ENCODE peak calls at places on chromosome 12, in five cellular contexts. One of them, this sample, is unnamed.

GRCh38 chr12:115000038-115000437 is 316.1 kb upstream of the TBX3 start:
- DNase-seq in H9: no peak
- DNase-seq in Caco-2: peak; percentile 77
- DNase-seq in choroid plexus epithelial cell: peak; percentile 57
- DNase-seq in ascending aorta: no peak
- DNase-seq in this sample: peak; percentile 27

GRCh38 chr12:92949466-92949865 is 20.4 kb upstream of the EEA1 start:
- DNase-seq in H9: no peak
- DNase-seq in choroid plexus epithelial cell: no peak
- DNase-seq in ascending aorta: no peak
- DNase-seq in Caco-2: no peak
- DNase-seq in this sample: no peak

GRCh38 chr12:96466939-96467751 is 22.2 kb upstream of the CFAP54 start:
- DNase-seq in choroid plexus epithelial cell: no peak
- DNase-seq in Caco-2: no peak
- DNase-seq in H9: no peak
- DNase-seq in ascending aorta: no peak
- DNase-seq in this sample: peak; percentile 6

GRCh38 chr12:56220611-56221232 is 1.0 kb downstream of the RNF41 start:
- DNase-seq in H9: no peak
- DNase-seq in ascending aorta: no peak
- DNase-seq in choroid plexus epithelial cell: peak; percentile 69
- DNase-seq in Caco-2: no peak
- DNase-seq in this sample: peak; percentile 39

GRCh38 chr12:43786899-43787693 is 19.0 kb downstream of the TWF1 start:
- DNase-seq in ascending aorta: no peak
- DNase-seq in Caco-2: no peak
- DNase-seq in H9: no peak
- DNase-seq in choroid plexus epithelial cell: peak; percentile 5
- DNase-seq in this sample: no peak

GRCh38 chr12:27142102-27142721 is 59.8 kb upstream of the C12orf71 start:
- DNase-seq in ascending aorta: peak; percentile 85
- DNase-seq in choroid plexus epithelial cell: peak; percentile 92
- DNase-seq in Caco-2: peak; percentile 82
- DNase-seq in H9: peak; percentile 80
- DNase-seq in this sample: peak; percentile 69

GRCh38 chr12:102652645-102653313 is 172.4 kb upstream of the IGF1 start:
- DNase-seq in H9: no peak
- DNase-seq in ascending aorta: no peak
- DNase-seq in choroid plexus epithelial cell: no peak
- DNase-seq in Caco-2: no peak
- DNase-seq in this sample: no peak

GRCh38 chr12:52506858-52507715 is 13.1 kb downstream of the KRT5 start:
- DNase-seq in Caco-2: peak; percentile 40
- DNase-seq in H9: peak; percentile 61
- DNase-seq in choroid plexus epithelial cell: peak; percentile 96
- DNase-seq in ascending aorta: no peak
- DNase-seq in this sample: peak; percentile 46

GRCh38 chr12:93908846-93909592 is 231.8 kb downstream of the CRADD start:
- DNase-seq in H9: no peak
- DNase-seq in ascending aorta: no peak
- DNase-seq in Caco-2: no peak
- DNase-seq in choroid plexus epithelial cell: peak; percentile 16
- DNase-seq in this sample: no peak

GRCh38 chr12:91990525-91990924 is 155.1 kb downstream of the BTG1 start:
- DNase-seq in choroid plexus epithelial cell: peak; percentile 35
- DNase-seq in H9: no peak
- DNase-seq in ascending aorta: peak; percentile 64
- DNase-seq in Caco-2: no peak
- DNase-seq in this sample: no peak

GRCh38 chr12:54286042-54286931 is 5.8 kb downstream of the HNRNPA1 start:
- DNase-seq in ascending aorta: no peak
- DNase-seq in H9: no peak
- DNase-seq in choroid plexus epithelial cell: no peak
- DNase-seq in Caco-2: peak; percentile 36
- DNase-seq in this sample: no peak

GRCh38 chr12:27635349-27635972 is 60.8 kb upstream of the REP15 start:
- DNase-seq in choroid plexus epithelial cell: peak; percentile 85
- DNase-seq in ascending aorta: no peak
- DNase-seq in Caco-2: peak; percentile 55
- DNase-seq in H9: no peak
- DNase-seq in this sample: peak; percentile 62

GRCh38 chr12:50033317-50033679 is 8.0 kb upstream of the RACGAP1 start:
- DNase-seq in H9: no peak
- DNase-seq in Caco-2: no peak
- DNase-seq in choroid plexus epithelial cell: no peak
- DNase-seq in ascending aorta: peak; percentile 62
- DNase-seq in this sample: no peak

GRCh38 chr12:42568952-42569916 is 20.3 kb downstream of the PRICKLE1 start:
- DNase-seq in Caco-2: peak; percentile 56
- DNase-seq in choroid plexus epithelial cell: peak; percentile 83
- DNase-seq in ascending aorta: no peak
- DNase-seq in H9: no peak
- DNase-seq in this sample: peak; percentile 66

GRCh38 chr12:51127050-51127729 is 43.8 kb upstream of the CSRNP2 start:
- DNase-seq in choroid plexus epithelial cell: peak; percentile 60
- DNase-seq in H9: no peak
- DNase-seq in ascending aorta: no peak
- DNase-seq in Caco-2: no peak
- DNase-seq in this sample: no peak

GRCh38 chr12:57550628-57551549 is 1.0 kb downstream of the KIF5A start:
- DNase-seq in Caco-2: no peak
- DNase-seq in ascending aorta: no peak
- DNase-seq in H9: no peak
- DNase-seq in choroid plexus epithelial cell: no peak
- DNase-seq in this sample: no peak

GRCh38 chr12:54658306-54659264 is 10.4 kb upstream of the DCD start:
- DNase-seq in Caco-2: peak; percentile 65
- DNase-seq in H9: peak; percentile 92
- DNase-seq in choroid plexus epithelial cell: peak; percentile 48
- DNase-seq in ascending aorta: no peak
- DNase-seq in this sample: no peak

GRCh38 chr12:66176105-66176504 is 6.3 kb upstream of the TMBIM4 start:
- DNase-seq in choroid plexus epithelial cell: peak; percentile 38
- DNase-seq in ascending aorta: no peak
- DNase-seq in Caco-2: no peak
- DNase-seq in H9: no peak
- DNase-seq in this sample: no peak

GRCh38 chr12:52527121-52527800 is 7.1 kb upstream of the KRT5 start:
- DNase-seq in H9: peak; percentile 13
- DNase-seq in choroid plexus epithelial cell: no peak
- DNase-seq in ascending aorta: peak; percentile 15
- DNase-seq in Caco-2: no peak
- DNase-seq in this sample: no peak

GRCh38 chr12:94704452-94704871 is 54.1 kb upstream of the TMCC3 start:
- DNase-seq in Caco-2: no peak
- DNase-seq in ascending aorta: no peak
- DNase-seq in choroid plexus epithelial cell: peak; percentile 94
- DNase-seq in H9: no peak
- DNase-seq in this sample: peak; percentile 79

GRCh38 chr12:96719671-96720362 is 187.2 kb upstream of the NEDD1 start:
- DNase-seq in ascending aorta: no peak
- DNase-seq in choroid plexus epithelial cell: peak; percentile 66
- DNase-seq in H9: no peak
- DNase-seq in Caco-2: no peak
- DNase-seq in this sample: no peak

GRCh38 chr12:129771238-129771637 is 132.6 kb downstream of the TMEM132D start:
- DNase-seq in Caco-2: no peak
- DNase-seq in H9: peak; percentile 87
- DNase-seq in choroid plexus epithelial cell: no peak
- DNase-seq in ascending aorta: no peak
- DNase-seq in this sample: no peak

GRCh38 chr12:103102225-103102744 is 144.8 kb downstream of the ASCL1 start:
- DNase-seq in H9: no peak
- DNase-seq in choroid plexus epithelial cell: no peak
- DNase-seq in ascending aorta: no peak
- DNase-seq in Caco-2: no peak
- DNase-seq in this sample: no peak

GRCh38 chr12:54052745-54053624 is 650 bp upstream of the HOXC4 start:
- DNase-seq in choroid plexus epithelial cell: no peak
- DNase-seq in Caco-2: no peak
- DNase-seq in H9: peak; percentile 67
- DNase-seq in ascending aorta: no peak
- DNase-seq in this sample: no peak

GRCh38 chr12:104480012-104480411 is 23.3 kb downstream of the CHST11 start:
- DNase-seq in H9: no peak
- DNase-seq in ascending aorta: no peak
- DNase-seq in choroid plexus epithelial cell: no peak
- DNase-seq in Caco-2: no peak
- DNase-seq in this sample: no peak

GRCh38 chr12:61291647-61292046 is 968.6 kb upstream of the USP15 start:
- DNase-seq in H9: no peak
- DNase-seq in ascending aorta: no peak
- DNase-seq in Caco-2: no peak
- DNase-seq in choroid plexus epithelial cell: peak; percentile 26
- DNase-seq in this sample: no peak

GRCh38 chr12:113425960-113426453 is 3.8 kb downstream of the SDSL start:
- DNase-seq in choroid plexus epithelial cell: no peak
- DNase-seq in Caco-2: no peak
- DNase-seq in H9: peak; percentile 78
- DNase-seq in ascending aorta: no peak
- DNase-seq in this sample: no peak

GRCh38 chr12:49687941-49688340 is 19.3 kb downstream of the FMNL3 start:
- DNase-seq in choroid plexus epithelial cell: no peak
- DNase-seq in H9: peak; percentile 71
- DNase-seq in Caco-2: peak; percentile 53
- DNase-seq in ascending aorta: no peak
- DNase-seq in this sample: no peak

GRCh38 chr12:33634544-33634943 is 194.9 kb upstream of the SYT10 start:
- DNase-seq in ascending aorta: no peak
- DNase-seq in H9: no peak
- DNase-seq in choroid plexus epithelial cell: no peak
- DNase-seq in Caco-2: no peak
- DNase-seq in this sample: no peak

GRCh38 chr12:6230321-6231110 is 30.3 kb downstream of the CD9 start:
- DNase-seq in choroid plexus epithelial cell: peak; percentile 23
- DNase-seq in H9: no peak
- DNase-seq in ascending aorta: peak; percentile 74
- DNase-seq in Caco-2: no peak
- DNase-seq in this sample: no peak

GRCh38 chr12:96434107-96434506 is 33.9 kb upstream of the CDK17 start:
- DNase-seq in choroid plexus epithelial cell: peak; percentile 99
- DNase-seq in Caco-2: no peak
- DNase-seq in ascending aorta: no peak
- DNase-seq in H9: no peak
- DNase-seq in this sample: peak; percentile 39

GRCh38 chr12:53929527-53929926 is 9.1 kb upstream of the HOXC13 start:
- DNase-seq in H9: no peak
- DNase-seq in ascending aorta: no peak
- DNase-seq in choroid plexus epithelial cell: no peak
- DNase-seq in Caco-2: no peak
- DNase-seq in this sample: no peak

GRCh38 chr12:1926274-1926673 is 7.8 kb upstream of the CACNA2D4 start:
- DNase-seq in choroid plexus epithelial cell: no peak
- DNase-seq in H9: peak; percentile 22
- DNase-seq in ascending aorta: no peak
- DNase-seq in Caco-2: no peak
- DNase-seq in this sample: no peak

GRCh38 chr12:102144221-102144620 is 24.2 kb downstream of the PARPBP start:
- DNase-seq in Caco-2: no peak
- DNase-seq in H9: no peak
- DNase-seq in choroid plexus epithelial cell: peak; percentile 5
- DNase-seq in ascending aorta: no peak
- DNase-seq in this sample: no peak

GRCh38 chr12:104600790-104601739 is 144.3 kb downstream of the CHST11 start:
- DNase-seq in Caco-2: no peak
- DNase-seq in ascending aorta: no peak
- DNase-seq in choroid plexus epithelial cell: peak; percentile 51
- DNase-seq in H9: no peak
- DNase-seq in this sample: no peak

GRCh38 chr12:131808744-131809371 is 19.3 kb upstream of the MMP17 start:
- DNase-seq in Caco-2: no peak
- DNase-seq in ascending aorta: no peak
- DNase-seq in H9: no peak
- DNase-seq in choroid plexus epithelial cell: peak; percentile 47
- DNase-seq in this sample: no peak

GRCh38 chr12:59446156-59446555 is 149.7 kb upstream of the SLC16A7 start:
- DNase-seq in Caco-2: peak; percentile 79
- DNase-seq in H9: no peak
- DNase-seq in ascending aorta: no peak
- DNase-seq in choroid plexus epithelial cell: no peak
- DNase-seq in this sample: no peak

GRCh38 chr12:59444932-59445331 is 150.9 kb upstream of the SLC16A7 start:
- DNase-seq in H9: no peak
- DNase-seq in ascending aorta: no peak
- DNase-seq in Caco-2: no peak
- DNase-seq in choroid plexus epithelial cell: peak; percentile 53
- DNase-seq in this sample: peak; percentile 37
- TF ChIP-seq CTCF in H9: peak; percentile 46
- TF ChIP-seq CTCF in ascending aorta: no peak
- TF ChIP-seq CTCF in Caco-2: no peak
- TF ChIP-seq CTCF in choroid plexus epithelial cell: peak; percentile 52
- TF ChIP-seq CTCF in this sample: peak; percentile 66

GRCh38 chr12:108459106-108459505 is 56.0 kb upstream of the FICD start:
- DNase-seq in Caco-2: no peak
- DNase-seq in choroid plexus epithelial cell: no peak
- DNase-seq in H9: no peak
- DNase-seq in ascending aorta: no peak
- DNase-seq in this sample: no peak
- TF ChIP-seq CTCF in Caco-2: no peak
- TF ChIP-seq CTCF in choroid plexus epithelial cell: no peak
- TF ChIP-seq CTCF in H9: no peak
- TF ChIP-seq CTCF in ascending aorta: no peak
- TF ChIP-seq CTCF in this sample: no peak

GRCh38 chr12:79174656-79175055 is 310.1 kb downstream of the SYT1 start:
- DNase-seq in ascending aorta: no peak
- DNase-seq in H9: no peak
- DNase-seq in choroid plexus epithelial cell: peak; percentile 88
- DNase-seq in Caco-2: peak; percentile 7
- DNase-seq in this sample: peak; percentile 53
- TF ChIP-seq CTCF in ascending aorta: no peak
- TF ChIP-seq CTCF in H9: peak; percentile 51
- TF ChIP-seq CTCF in choroid plexus epithelial cell: peak; percentile 54
- TF ChIP-seq CTCF in Caco-2: no peak
- TF ChIP-seq CTCF in this sample: peak; percentile 74

DNA sequence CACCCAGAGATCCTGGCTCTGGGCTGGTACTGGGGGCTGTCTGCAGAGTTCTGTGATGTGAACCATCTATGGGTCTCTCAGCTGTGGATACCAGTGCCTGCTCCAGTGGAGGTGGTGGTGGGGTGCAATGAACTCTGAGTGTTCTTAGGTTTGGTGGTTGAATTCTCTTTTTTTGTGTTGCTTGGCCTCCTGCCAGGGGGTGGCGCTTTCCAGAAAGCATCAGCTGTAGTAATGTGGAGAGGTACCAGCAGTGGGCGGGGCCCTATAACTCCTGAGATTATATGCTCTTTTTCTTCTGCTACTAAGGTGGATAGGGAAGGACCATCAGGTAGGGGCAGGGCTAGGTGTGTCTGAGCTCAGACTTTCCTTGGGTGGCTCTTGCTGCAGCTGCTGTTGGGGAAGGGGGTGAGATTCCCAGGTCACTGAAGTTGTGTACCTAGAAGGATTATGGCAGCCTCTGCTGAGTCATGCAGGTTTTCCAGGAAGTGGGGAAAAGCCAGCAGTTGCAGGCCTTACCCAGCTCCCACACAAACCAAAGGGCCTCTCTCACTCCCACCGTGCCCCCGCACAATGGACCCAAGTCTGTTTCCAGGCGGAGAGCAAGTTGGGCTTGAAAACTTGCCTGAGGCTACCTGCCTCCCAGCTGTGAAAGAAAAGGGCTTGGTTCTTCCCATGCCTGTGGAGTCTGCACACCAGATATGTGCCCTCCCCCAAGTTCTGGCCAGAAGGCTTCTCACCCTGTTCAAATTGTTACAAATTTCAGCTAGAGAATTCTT is 18.6 kb downstream of the CCER1 start:
- DNase-seq in H9: no peak
- DNase-seq in ascending aorta: no peak
- DNase-seq in Caco-2: no peak
- DNase-seq in choroid plexus epithelial cell: no peak
- DNase-seq in this sample: no peak
- TF ChIP-seq CTCF in H9: no peak
- TF ChIP-seq CTCF in ascending aorta: no peak
- TF ChIP-seq CTCF in Caco-2: no peak
- TF ChIP-seq CTCF in choroid plexus epithelial cell: no peak
- TF ChIP-seq CTCF in this sample: no peak